ENCODE peak calls at places on chromosome 13, in seven cellular contexts. F, V, A, B, W, H and Z are unnamed samples.
A peak's percentile ranks its signal among the peaks of the same experiment; 100 is the strongest.

GRCh38 chr13:27359203-27359821 is 65.1 kb upstream of the GTF3A start:
- DNase-seq in A (peak; percentile 53), B (peak; percentile 78), H (no peak), V (peak; percentile 73), F (no peak), W (peak; percentile 33), Z (peak; percentile 43)

GRCh38 chr13:63184693-63185092 is 1769.0 kb upstream of the PCDH20 start:
- DNase-seq in W (no peak), A (peak; percentile 0), H (no peak), F (peak; percentile 51), V (peak; percentile 88), B (no peak), Z (peak; percentile 2)

GRCh38 chr13:96575423-96576320 is 418.6 kb downstream of the OXGR1 start:
- DNase-seq in V (no peak), W (no peak), F (no peak), A (no peak), B (no peak), H (no peak), Z (no peak)

GRCh38 chr13:75934889-75935288 is 298.8 kb downstream of the LMO7 start:
- DNase-seq in H (no peak), B (no peak), V (peak; percentile 62), W (no peak), A (no peak), F (no peak), Z (no peak)

GRCh38 chr13:34419025-34419424 is 523.0 kb upstream of the NBEA start:
- DNase-seq in W (no peak), F (no peak), B (peak; percentile 68), A (no peak), H (no peak), V (no peak), Z (no peak)

GRCh38 chr13:27789495-27790303 is 2.6 kb upstream of the GSX1 start:
- DNase-seq in V (no peak), B (no peak), W (no peak), A (no peak), F (peak; percentile 63), H (no peak), Z (peak; percentile 20)

GRCh38 chr13:35814573-35814972 is 316.6 kb downstream of the DCLK1 start:
- DNase-seq in W (no peak), H (no peak), V (no peak), B (no peak), F (no peak), A (no peak), Z (no peak)

GRCh38 chr13:71477735-71478134 is 389.3 kb downstream of the DACH1 start:
- DNase-seq in V (no peak), A (no peak), W (no peak), F (no peak), B (no peak), H (no peak), Z (no peak)

GRCh38 chr13:39998166-39998565 is 342.7 kb downstream of the COG6 start:
- DNase-seq in H (no peak), F (no peak), V (no peak), A (no peak), B (no peak), W (no peak), Z (no peak)

GRCh38 chr13:93965587-93965986 is 513.9 kb downstream of the DCT start:
- DNase-seq in V (no peak), F (no peak), A (no peak), H (no peak), W (no peak), B (no peak), Z (no peak)

GRCh38 chr13:113666951-113667701 is at the start of gene GRK1:
- DNase-seq in F (no peak), B (no peak), H (no peak), W (no peak), V (no peak), A (no peak), Z (no peak)

GRCh38 chr13:46632171-46632570 is 79.2 kb downstream of the LRCH1 start:
- DNase-seq in W (no peak), V (no peak), A (no peak), B (no peak), H (no peak), F (no peak), Z (no peak)

GRCh38 chr13:22298530-22298929 is 627.7 kb downstream of the FGF9 start:
- DNase-seq in H (no peak), W (no peak), V (no peak), B (no peak), A (no peak), F (no peak), Z (no peak)

GRCh38 chr13:43782686-43783085 is 4.1 kb downstream of the ENOX1 start:
- DNase-seq in H (no peak), A (no peak), F (no peak), B (no peak), V (no peak), W (no peak), Z (no peak)

GRCh38 chr13:108200781-108201398 is 14.4 kb downstream of the LIG4 start:
- DNase-seq in A (no peak), B (no peak), F (no peak), H (no peak), V (peak; percentile 43), W (no peak), Z (no peak)

GRCh38 chr13:113635048-113635420 is 23.0 kb downstream of the ATP4B start:
- DNase-seq in W (no peak), A (no peak), V (no peak), F (no peak), H (no peak), B (no peak), Z (no peak)

GRCh38 chr13:40206241-40207109 is 460.0 kb downstream of the FOXO1 start:
- DNase-seq in V (peak; percentile 7), A (no peak), H (peak; percentile 53), W (no peak), B (no peak), F (no peak), Z (no peak)

GRCh38 chr13:71320452-71320851 is 546.6 kb downstream of the DACH1 start:
- DNase-seq in F (peak; percentile 51), B (no peak), H (no peak), A (no peak), V (peak; percentile 41), W (no peak), Z (peak; percentile 24)

GRCh38 chr13:20525144-20525600 is 485 bp downstream of the CRYL1 start:
- DNase-seq in H (no peak), W (peak; percentile 15), A (no peak), V (no peak), F (peak; percentile 77), B (no peak), Z (peak; percentile 15)

GRCh38 chr13:43071824-43072223 is 48.4 kb downstream of the DNAJC15 start:
- DNase-seq in H (no peak), W (no peak), B (no peak), F (no peak), A (no peak), V (no peak), Z (no peak)

GRCh38 chr13:35927554-35927953 is 203.6 kb downstream of the DCLK1 start:
- DNase-seq in F (no peak), B (no peak), H (no peak), A (peak; percentile 21), W (no peak), V (peak; percentile 97), Z (no peak)

GRCh38 chr13:109919715-109920375 is 133.5 kb upstream of the IRS2 start:
- DNase-seq in H (no peak), V (peak; percentile 34), B (no peak), A (no peak), F (no peak), W (no peak), Z (no peak)

DNA sequence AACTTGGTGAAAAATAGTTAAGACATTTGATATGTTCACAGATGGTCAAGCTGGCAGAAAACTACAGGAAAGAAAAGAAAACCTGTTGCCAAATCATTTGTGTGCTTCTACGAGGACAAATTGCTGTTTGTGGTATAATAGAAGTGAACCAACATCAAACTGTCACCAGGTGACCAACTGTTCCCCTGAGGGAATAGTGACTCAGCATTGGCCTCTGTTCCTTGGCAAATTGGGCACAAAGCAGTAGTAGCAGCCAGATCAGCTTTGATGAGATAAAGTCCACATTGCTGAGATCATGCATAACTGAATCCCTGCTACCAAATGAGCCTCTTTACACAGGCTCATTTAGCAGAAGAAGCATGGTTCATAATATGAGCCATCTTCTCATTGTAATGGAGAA is 103.5 kb downstream of the POSTN start:
- DNase-seq in B (no peak), H (no peak), F (no peak), A (no peak), V (peak; percentile 10), W (no peak), Z (no peak)
- TF ChIP-seq RAD21 in B (no peak), H (no peak), F (no peak), A (no peak), V (no peak), W (no peak), Z (no peak)

DNA sequence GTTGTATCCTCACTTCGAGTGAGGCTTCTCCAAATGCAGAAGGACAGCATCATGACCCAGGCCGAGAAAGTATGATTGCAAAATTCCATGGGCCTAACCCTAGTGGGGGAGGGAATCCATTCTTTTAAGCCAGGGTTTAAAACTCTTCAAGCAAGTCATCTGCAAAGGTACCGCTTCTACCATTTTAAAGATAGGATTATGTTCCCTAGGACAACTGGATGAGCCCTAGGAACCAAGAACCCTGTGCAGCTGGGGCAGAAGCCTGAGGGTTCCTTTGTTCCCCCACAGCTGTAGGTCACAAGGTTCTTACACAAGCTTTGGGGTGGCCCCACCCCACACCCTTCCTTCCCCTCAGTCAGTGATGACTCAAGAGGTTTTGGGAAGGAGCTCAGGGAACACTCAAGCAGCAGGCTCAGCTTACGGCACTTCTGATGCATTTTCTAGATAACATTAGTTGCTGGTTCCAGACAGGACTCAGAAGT is 13.5 kb downstream of the ARL11 start:
- DNase-seq in F (no peak), A (no peak), H (no peak), V (peak; percentile 88), W (peak; percentile 39), B (no peak), Z (no peak)
- TF ChIP-seq RAD21 in F (no peak), A (no peak), H (no peak), V (no peak), W (no peak), B (no peak), Z (no peak)

DNA sequence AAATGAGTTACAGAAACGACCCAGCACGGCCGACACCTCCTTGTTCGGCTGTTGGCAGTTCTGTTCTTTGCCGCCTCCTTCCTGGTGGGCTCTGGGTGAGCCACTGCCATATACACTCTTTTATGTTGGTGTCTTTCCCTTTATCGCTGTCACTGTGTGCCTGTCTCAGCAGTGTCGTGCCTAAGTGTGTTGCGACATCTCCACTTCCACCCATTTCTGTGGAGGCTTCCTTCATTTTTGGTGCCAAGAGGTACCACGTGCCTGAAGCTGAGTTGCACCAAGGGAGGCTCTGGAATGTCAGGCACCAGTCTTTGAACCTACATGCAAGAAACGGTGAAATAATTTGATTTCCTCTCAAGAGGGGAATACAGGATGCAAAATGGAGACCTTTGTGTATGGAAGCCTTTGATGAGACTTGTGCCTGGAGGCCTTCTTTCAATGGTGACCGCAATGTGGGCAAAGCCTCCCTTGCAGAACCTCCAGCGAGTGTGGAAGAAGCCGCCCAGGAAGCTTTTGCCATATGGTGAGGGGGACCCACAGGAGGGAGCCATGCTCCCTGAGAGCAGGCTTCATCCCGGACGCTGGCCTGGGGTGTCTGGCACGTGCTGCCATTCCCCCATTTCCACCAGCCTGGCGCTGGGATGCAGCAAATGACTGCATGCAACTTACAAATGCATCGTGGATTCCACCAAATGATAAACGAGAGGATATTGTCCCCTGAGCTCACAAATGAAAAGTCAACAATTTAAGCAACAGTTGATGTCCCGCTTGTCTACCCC is 136.2 kb downstream of the TEX29 start:
- DNase-seq in B (no peak), A (no peak), F (no peak), W (no peak), V (no peak), H (no peak), Z (no peak)
- TF ChIP-seq RAD21 in B (no peak), A (no peak), F (no peak), W (no peak), V (no peak), H (no peak), Z (no peak)

GRCh38 chr13:98202026-98202425 is 25.0 kb upstream of the RNF113B start:
- DNase-seq in V (no peak), H (peak; percentile 17), W (no peak), B (no peak), A (no peak), F (no peak), Z (peak; percentile 59)
- TF ChIP-seq RAD21 in V (no peak), H (no peak), W (no peak), B (no peak), A (no peak), F (no peak), Z (peak; percentile 20)